ENCODE peak calls at places on chromosomes 4 and X, in seven cellular contexts. G is A549, N is right atrium auricular region, E is psoas muscle, V is lower leg skin, B is Panc1, O is endothelial cell. D is an unnamed sample.
A peak's percentile ranks its signal among the peaks of the same experiment; 100 is the strongest.

GRCh38 chrX:386768-387575 is at the start of gene PPP2R3B:
- DNase-seq in G (peak; percentile 99), N (peak; percentile 97), E (peak; percentile 100), V (peak; percentile 97), B (peak; percentile 48), O (peak; percentile 97), D (peak; percentile 97)

GRCh38 chr4:128973384-128973783 is 120.0 kb downstream of the SCLT1 start:
- DNase-seq in G (no peak), N (no peak), E (no peak), V (no peak), B (no peak), O (no peak), D (no peak)

GRCh38 chrX:10833299-10834169 is 213.1 kb upstream of the MID1 start:
- DNase-seq in G (no peak), N (no peak), E (no peak), V (peak; percentile 13), B (no peak), O (peak; percentile 16), D (no peak)

GRCh38 chr4:3752022-3752421 is 14.2 kb upstream of the ADRA2C start:
- DNase-seq in G (no peak), N (no peak), E (no peak), V (no peak), B (no peak), O (no peak), D (no peak)

GRCh38 chrX:133417364-133417763 is 2.1 kb upstream of the GPC4 start:
- DNase-seq in G (no peak), N (no peak), E (no peak), V (no peak), B (no peak), O (no peak), D (no peak)

GRCh38 chr4:112002301-112002700 is 143.0 kb upstream of the FAM241A start:
- DNase-seq in G (no peak), N (no peak), E (no peak), V (no peak), B (no peak), O (no peak), D (no peak)

GRCh38 chrX:46710425-46710824 is 48.5 kb downstream of the SLC9A7 start:
- DNase-seq in G (peak; percentile 13), N (no peak), E (no peak), V (no peak), B (no peak), O (no peak), D (no peak)

GRCh38 chr4:1329408-1330371 is 17.3 kb upstream of the UVSSA start:
- DNase-seq in G (no peak), N (no peak), E (peak; percentile 67), V (no peak), B (no peak), O (no peak), D (no peak)

GRCh38 chr4:39814403-39815185 is 116.7 kb downstream of the UBE2K start:
- DNase-seq in G (peak; percentile 28), N (no peak), E (no peak), V (no peak), B (no peak), O (no peak), D (no peak)

GRCh38 chr4:110837896-110838450 is 215.1 kb upstream of the PITX2 start:
- DNase-seq in G (no peak), N (no peak), E (no peak), V (no peak), B (no peak), O (no peak), D (no peak)

GRCh38 chr4:43136752-43137151 is 244.2 kb downstream of the GRXCR1 start:
- DNase-seq in G (no peak), N (no peak), E (no peak), V (no peak), B (no peak), O (no peak), D (no peak)

GRCh38 chrX:108732630-108733321 is 3.6 kb downstream of the IRS4 start:
- DNase-seq in G (no peak), N (no peak), E (no peak), V (no peak), B (no peak), O (peak; percentile 29), D (no peak)

GRCh38 chr4:184534511-184535391 is 60.4 kb upstream of the IRF2 start:
- DNase-seq in G (no peak), N (no peak), E (no peak), V (no peak), B (no peak), O (no peak), D (peak; percentile 14)

GRCh38 chrX:39642071-39642470 is 455.7 kb downstream of the BCOR start:
- DNase-seq in G (no peak), N (no peak), E (no peak), V (no peak), B (no peak), O (no peak), D (no peak)

GRCh38 chr4:168835880-168836454 is 174.1 kb downstream of the CBR4 start:
- DNase-seq in G (no peak), N (no peak), E (no peak), V (no peak), B (no peak), O (no peak), D (no peak)

GRCh38 chrX:142702749-142703148 is 323.0 kb upstream of the SPANXN4 start:
- DNase-seq in G (no peak), N (no peak), E (no peak), V (no peak), B (no peak), O (no peak), D (no peak)

GRCh38 chrX:118536687-118537461 is 41.3 kb downstream of the DOCK11 start:
- DNase-seq in G (peak; percentile 14), N (no peak), E (no peak), V (no peak), B (no peak), O (peak; percentile 3), D (no peak)

GRCh38 chr4:185836268-185837084 is 24.5 kb upstream of the SORBS2 start:
- DNase-seq in G (no peak), N (no peak), E (no peak), V (no peak), B (no peak), O (no peak), D (no peak)

GRCh38 chr4:8177956-8178355 is 19.3 kb upstream of the ABLIM2 start:
- DNase-seq in G (no peak), N (no peak), E (no peak), V (no peak), B (no peak), O (no peak), D (no peak)
- TF ChIP-seq CTCF in G (no peak), N (no peak), E (no peak), V (no peak), B (no peak), O (no peak), D (no peak)

DNA sequence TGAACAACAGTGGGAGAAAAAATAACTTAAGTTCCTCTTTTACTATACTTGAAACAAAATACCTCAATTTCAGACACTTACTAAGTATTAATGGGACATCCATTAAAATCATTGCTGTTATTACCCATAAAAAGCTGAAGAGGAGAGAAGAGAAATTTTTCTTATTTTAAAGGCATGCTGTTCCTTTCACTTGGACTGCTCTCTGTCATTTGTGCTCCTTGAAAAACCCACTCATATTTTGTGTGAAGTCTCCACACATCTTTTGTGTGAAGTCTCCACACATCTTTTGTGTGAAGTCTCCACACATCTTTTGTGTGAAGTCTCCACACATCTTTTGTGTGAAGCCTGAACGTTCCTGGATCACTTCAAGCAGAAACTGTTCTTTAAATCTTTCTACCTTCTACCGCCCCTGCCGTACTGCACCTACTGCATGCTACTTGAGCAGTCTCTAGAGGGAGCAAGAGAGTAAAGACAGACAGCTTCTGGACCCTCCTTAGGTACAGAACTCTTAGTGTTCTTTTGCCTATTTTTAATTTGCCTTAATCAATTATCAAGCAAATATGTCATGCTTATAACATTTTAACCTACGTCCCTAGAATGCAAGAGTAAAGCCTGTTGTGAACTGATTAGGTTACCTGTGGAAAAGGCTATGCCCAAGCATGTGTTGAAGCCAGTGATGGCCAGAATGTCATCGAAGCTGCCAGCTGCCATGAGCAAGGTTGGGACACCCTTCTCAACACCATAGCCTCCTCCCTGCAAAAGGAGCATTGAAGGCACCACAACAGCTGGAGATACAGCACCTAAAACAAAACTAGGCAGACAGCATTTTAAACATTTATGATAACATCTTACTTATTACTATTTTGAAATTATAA is 27.1 kb upstream of the SLC9B1 start:
- DNase-seq in G (peak; percentile 21), N (no peak), E (no peak), V (no peak), B (peak; percentile 20), O (peak; percentile 24), D (peak; percentile 5)
- TF ChIP-seq CTCF in G (peak; percentile 49), N (peak; percentile 73), E (peak; percentile 62), V (no peak), B (peak; percentile 77), O (peak; percentile 54), D (peak; percentile 83)

DNA sequence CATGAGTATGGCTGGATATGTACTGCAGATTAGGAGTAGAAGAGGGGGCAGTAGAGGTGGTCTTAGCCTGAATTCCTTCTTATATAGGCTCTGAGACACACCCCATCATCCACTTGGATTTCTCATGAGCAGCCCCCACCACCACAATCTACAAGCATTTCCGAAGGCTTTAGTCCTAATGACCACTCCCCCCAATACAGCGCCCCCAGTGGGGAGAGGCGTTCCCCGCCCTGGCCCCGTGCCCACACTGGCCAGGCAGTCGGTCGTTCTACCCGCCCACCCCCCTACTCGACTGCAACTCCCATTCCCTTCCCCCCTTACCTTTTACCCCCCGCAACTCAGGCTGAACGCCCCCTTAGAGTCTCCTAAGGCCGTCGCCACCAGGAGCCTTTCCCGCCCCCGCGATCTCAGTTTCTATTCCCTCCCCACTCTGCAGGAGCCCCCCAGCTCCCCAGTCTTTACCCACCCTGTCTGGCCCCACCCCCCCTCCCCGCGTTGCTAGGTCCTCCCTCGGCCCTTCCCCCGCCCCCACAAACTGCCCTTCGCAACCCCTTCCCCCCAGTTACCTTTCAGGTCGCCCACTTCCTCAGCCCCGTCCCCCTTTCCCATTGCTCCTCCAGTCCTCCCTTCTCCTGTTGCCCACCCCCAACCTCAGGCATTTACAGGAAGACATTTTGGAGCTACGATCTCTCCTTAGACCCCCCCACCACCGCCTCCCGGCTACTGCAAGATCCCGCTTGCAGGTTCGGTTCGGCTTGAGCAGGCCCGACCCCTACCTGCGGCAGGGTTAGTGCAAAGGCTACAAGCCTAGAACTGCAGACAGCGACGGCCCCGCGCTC is 468 bp downstream of the ZMYM3 start:
- DNase-seq in G (peak; percentile 47), N (no peak), E (peak; percentile 72), V (no peak), B (no peak), O (peak; percentile 61), D (no peak)
- TF ChIP-seq CTCF in G (peak; percentile 43), N (peak; percentile 59), E (peak; percentile 39), V (no peak), B (no peak), O (peak; percentile 35), D (peak; percentile 51)

GRCh38 chrX:70030242-70030823 is 19.4 kb downstream of the AWAT2 start:
- DNase-seq in G (peak; percentile 51), N (no peak), E (no peak), V (no peak), B (peak; percentile 25), O (peak; percentile 59), D (peak; percentile 7)

GRCh38 chrX:70032797-70033196 is 16.9 kb downstream of the AWAT2 start:
- DNase-seq in G (no peak), N (no peak), E (no peak), V (no peak), B (no peak), O (no peak), D (no peak)

GRCh38 chrX:70026112-70026850 is 23.5 kb downstream of the AWAT2 start:
- DNase-seq in G (no peak), N (no peak), E (no peak), V (no peak), B (no peak), O (no peak), D (no peak)

GRCh38 chrX:70026851-70027200 is 22.9 kb downstream of the AWAT2 start:
- DNase-seq in G (no peak), N (no peak), E (no peak), V (no peak), B (no peak), O (no peak), D (no peak)

GRCh38 chrX:70029790-70030189 is 19.9 kb downstream of the AWAT2 start:
- DNase-seq in G (no peak), N (no peak), E (no peak), V (no peak), B (no peak), O (no peak), D (no peak)
- TF ChIP-seq CTCF in G (no peak), N (no peak), E (no peak), V (no peak), B (no peak), O (no peak), D (no peak)